ENCODE peak calls at places on chromosomes 2 and 18, in nine cellular contexts. Y, J, R, A, N, E, U, F and C are unnamed samples.

GRCh38 chr2:130875935-130876334 is 39.2 kb downstream of the ARHGEF4 start:
- DNase-seq in J (no peak), Y (no peak), A (no peak), N (peak; percentile 21), E (no peak), U (no peak), F (no peak), R (no peak), C (no peak)

GRCh38 chr2:86360781-86361180 is 23.4 kb upstream of the REEP1 start:
- DNase-seq in A (no peak), E (peak; percentile 74), U (no peak), R (no peak), J (no peak), Y (no peak), N (no peak), F (no peak), C (no peak)

GRCh38 chr18:37335337-37335736 is 230.3 kb downstream of the CELF4 start:
- DNase-seq in F (no peak), Y (no peak), A (no peak), E (peak; percentile 30), J (no peak), U (no peak), N (peak; percentile 39), R (no peak), C (no peak)

GRCh38 chr2:40556298-40556697 is 104.4 kb upstream of the SLC8A1 start:
- DNase-seq in Y (peak; percentile 5), E (no peak), U (no peak), R (no peak), A (no peak), N (no peak), J (no peak), F (no peak), C (no peak)

GRCh38 chr2:223784221-223784772 is 53.1 kb downstream of the AP1S3 start:
- DNase-seq in A (no peak), F (no peak), U (no peak), J (no peak), Y (no peak), E (peak; percentile 38), N (no peak), R (no peak), C (no peak)

GRCh38 chr2:171706152-171706803 is 19.0 kb downstream of the DYNC1I2 start:
- DNase-seq in J (no peak), F (no peak), A (no peak), R (no peak), N (no peak), Y (peak; percentile 46), U (no peak), E (no peak), C (no peak)

GRCh38 chr2:113965644-113966043 is 75.8 kb downstream of the ACTR3 start:
- DNase-seq in E (peak; percentile 84), J (no peak), U (no peak), A (no peak), Y (peak; percentile 44), F (no peak), N (peak; percentile 57), R (no peak), C (peak; percentile 22)

GRCh38 chr2:10493636-10494281 is 45.6 kb upstream of the ODC1 start:
- DNase-seq in E (no peak), J (peak; percentile 65), U (peak; percentile 76), N (no peak), A (no peak), F (peak; percentile 76), Y (peak; percentile 95), R (peak; percentile 91), C (no peak)

GRCh38 chr2:46230115-46230571 is 67.1 kb upstream of the EPAS1 start:
- DNase-seq in A (peak; percentile 51), N (peak; percentile 52), R (no peak), Y (no peak), E (peak; percentile 43), U (no peak), F (peak; percentile 9), J (peak; percentile 10), C (no peak)

GRCh38 chr2:202031261-202031986 is 2.2 kb upstream of the FZD7 start:
- DNase-seq in F (no peak), A (no peak), N (no peak), J (no peak), Y (no peak), U (no peak), R (no peak), E (no peak), C (no peak)

GRCh38 chr2:64623232-64623879 is 30.4 kb downstream of the SERTAD2 start:
- DNase-seq in U (peak; percentile 8), J (no peak), A (no peak), N (no peak), E (no peak), F (no peak), Y (no peak), R (no peak), C (no peak)

GRCh38 chr2:1591978-1592907 is 152.1 kb downstream of the PXDN start:
- DNase-seq in N (peak; percentile 91), E (peak; percentile 93), R (no peak), J (no peak), A (peak; percentile 76), U (no peak), Y (peak; percentile 77), F (no peak), C (peak; percentile 68)

GRCh38 chr18:56291229-56291796 is 347.1 kb downstream of the TXNL1 start:
- DNase-seq in A (no peak), Y (peak; percentile 47), U (no peak), E (no peak), J (no peak), F (no peak), R (no peak), N (no peak), C (no peak)

GRCh38 chr2:238997684-238998083 is 149.8 kb downstream of the TWIST2 start:
- DNase-seq in F (no peak), U (no peak), J (no peak), E (no peak), N (no peak), R (no peak), A (no peak), Y (no peak), C (no peak)

GRCh38 chr2:5845798-5846197 is 153.6 kb downstream of the SOX11 start:
- DNase-seq in J (no peak), E (peak; percentile 27), U (no peak), R (no peak), N (peak; percentile 36), Y (no peak), A (no peak), F (no peak), C (no peak)

GRCh38 chr2:162063281-162063680 is 10.7 kb downstream of the DPP4 start:
- DNase-seq in A (no peak), Y (no peak), N (no peak), R (no peak), E (no peak), J (no peak), U (no peak), F (no peak), C (no peak)

GRCh38 chr2:176636376-176636775 is 367.1 kb downstream of the MTX2 start:
- DNase-seq in U (no peak), N (no peak), E (no peak), J (no peak), F (no peak), R (no peak), Y (no peak), A (no peak), C (no peak)
- H3K27me3 ChIP-seq in U (no peaks in the 10 kb centered on the region), N (peaks cover 9% of the 10 kb centered on the region), E (peaks cover 14% of the 10 kb centered on the region), J (peaks cover 23% of the 10 kb centered on the region), F (peaks cover 28% of the 10 kb centered on the region), R (no peaks in the 10 kb centered on the region), Y (peaks cover 33% of the 10 kb centered on the region), A (peaks cover 98% of the 10 kb centered on the region), C (peaks cover 11% of the 10 kb centered on the region)

GRCh38 chr2:134395779-134396178 is 141.9 kb downstream of the MGAT5 start:
- DNase-seq in J (no peak), F (no peak), N (no peak), U (no peak), A (no peak), E (no peak), R (no peak), Y (no peak), C (no peak)

GRCh38 chr2:134398300-134398699 is 144.4 kb downstream of the MGAT5 start:
- DNase-seq in Y (peak; percentile 91), U (peak; percentile 34), A (no peak), J (no peak), N (no peak), R (no peak), F (no peak), E (peak; percentile 10), C (no peak)

GRCh38 chr2:134397146-134397896 is 143.4 kb downstream of the MGAT5 start:
- DNase-seq in F (no peak), N (no peak), J (no peak), A (no peak), R (no peak), U (no peak), Y (no peak), E (no peak), C (no peak)

GRCh38 chr2:134399096-134399495 is 145.2 kb downstream of the MGAT5 start:
- DNase-seq in N (no peak), R (no peak), Y (no peak), F (no peak), E (no peak), J (no peak), A (no peak), U (no peak), C (no peak)

GRCh38 chr2:134396493-134396892 is 142.6 kb downstream of the MGAT5 start:
- DNase-seq in R (no peak), Y (no peak), N (no peak), J (no peak), E (no peak), A (no peak), U (no peak), F (no peak), C (no peak)
- H3K27ac ChIP-seq in R (no peak overlapping the region), Y (no peak overlapping the region), N (no peak overlapping the region), J (no peak overlapping the region), E (no peak overlapping the region), A (no peak overlapping the region), U (no peak overlapping the region), F (no peak overlapping the region), C (no peak overlapping the region)

GRCh38 chr2:207768891-207769596 is 662 bp downstream of the FZD5 start:
- DNase-seq in F (no peak), Y (no peak), R (no peak), J (no peak), U (peak; percentile 55), N (no peak), A (no peak), E (peak; percentile 76), C (no peak)
- H3K27me3 ChIP-seq in F (peaks cover 9% of the 10 kb centered on the region), Y (peaks cover 1% of the 10 kb centered on the region), R (no peaks in the 10 kb centered on the region), J (peaks cover 4% of the 10 kb centered on the region), U (no peaks in the 10 kb centered on the region), N (no peaks in the 10 kb centered on the region), A (no peaks in the 10 kb centered on the region), E (no peaks in the 10 kb centered on the region), C (no peaks in the 10 kb centered on the region)

DNA sequence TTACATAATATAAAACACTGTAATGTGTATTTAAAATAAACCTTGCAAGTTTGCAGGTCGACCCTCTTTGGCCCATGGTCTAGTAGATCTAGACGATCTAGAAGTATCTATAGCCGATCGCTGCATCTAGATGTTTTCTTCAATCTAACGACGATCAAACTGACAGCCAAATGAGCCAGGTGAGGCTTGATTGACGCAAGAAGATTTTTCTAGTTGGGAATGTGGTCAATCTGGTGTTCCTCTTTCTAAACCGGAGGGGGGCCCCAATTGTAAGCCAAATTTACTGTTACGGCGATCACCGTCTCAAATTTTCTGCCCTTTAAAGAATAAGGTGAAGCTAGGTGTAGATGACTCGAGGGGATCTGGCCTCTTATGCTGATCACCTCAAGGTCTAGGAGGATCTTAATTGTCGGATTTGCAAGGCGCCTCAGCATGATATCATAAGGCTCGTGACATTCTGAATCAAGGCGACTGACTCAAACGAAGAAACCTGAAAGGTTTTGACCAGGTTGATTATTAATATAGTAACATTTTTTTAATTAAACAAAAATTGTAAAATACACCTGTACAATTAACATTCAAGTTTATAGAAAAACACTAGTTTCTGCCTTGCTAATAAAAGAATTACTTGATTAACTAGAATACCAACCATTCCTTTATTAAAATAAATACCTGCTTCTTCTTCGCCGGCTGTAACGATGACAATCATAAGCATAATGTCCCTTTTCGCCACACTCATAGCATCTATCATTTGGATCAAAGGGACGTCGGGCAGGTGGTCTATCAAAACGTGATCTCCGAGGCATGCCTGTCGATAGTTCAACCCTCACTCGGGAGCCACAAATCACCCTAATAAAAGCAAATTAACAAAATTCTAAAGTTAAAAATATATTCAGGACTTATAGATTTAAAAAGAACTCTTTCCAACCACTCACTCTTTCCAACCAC is 2.0 kb downstream of the SRSF7 start:
- DNase-seq in F (no peak), J (no peak), R (no peak), Y (no peak), N (no peak), A (no peak), U (no peak), E (no peak), C (no peak)
- H3K27ac ChIP-seq in F (peak overlapping the region; percentile 98), J (peak overlapping the region; percentile 90), R (peak overlapping the region; percentile 88), Y (no peak overlapping the region), N (no peak overlapping the region), A (no peak overlapping the region), U (no peak overlapping the region), E (no peak overlapping the region), C (no peak overlapping the region)